ENCODE peak calls at places on chromosome 22, in four cellular contexts. W is HepG2, B is A549, C is endothelial cell of umbilical vein. Y is an unnamed sample.

GRCh38 chr22:28440517-28441366 is 238.9 kb downstream of the TTC28 start:
- DNase-seq in W (no peak), B (no peak), C (peak; percentile 16), Y (no peak)

GRCh38 chr22:37229805-37230672 is 14.0 kb downstream of the RAC2 start:
- DNase-seq in W (no peak), B (no peak), C (no peak), Y (peak; percentile 96)

GRCh38 chr22:29202231-29203192 is 3.2 kb upstream of the EMID1 start:
- DNase-seq in W (peak; percentile 38), B (peak; percentile 18), C (peak; percentile 26), Y (peak; percentile 99)

GRCh38 chr22:43166132-43166930 is 15.0 kb downstream of the TSPO start:
- DNase-seq in W (no peak), B (no peak), C (no peak), Y (no peak)

GRCh38 chr22:29470159-29470855 is 9.7 kb upstream of the NEFH start:
- DNase-seq in W (peak; percentile 26), B (peak; percentile 66), C (peak; percentile 26), Y (peak; percentile 81)

GRCh38 chr22:29136715-29137700 is 64.2 kb downstream of the KREMEN1 start:
- DNase-seq in W (no peak), B (no peak), C (no peak), Y (no peak)

GRCh38 chr22:21796863-21797262 is 61.3 kb upstream of the YPEL1 start:
- DNase-seq in W (no peak), B (no peak), C (no peak), Y (no peak)

GRCh38 chr22:38419121-38419863 is 35.7 kb downstream of the KCNJ4 start:
- DNase-seq in W (no peak), B (no peak), C (no peak), Y (no peak)

DNA sequence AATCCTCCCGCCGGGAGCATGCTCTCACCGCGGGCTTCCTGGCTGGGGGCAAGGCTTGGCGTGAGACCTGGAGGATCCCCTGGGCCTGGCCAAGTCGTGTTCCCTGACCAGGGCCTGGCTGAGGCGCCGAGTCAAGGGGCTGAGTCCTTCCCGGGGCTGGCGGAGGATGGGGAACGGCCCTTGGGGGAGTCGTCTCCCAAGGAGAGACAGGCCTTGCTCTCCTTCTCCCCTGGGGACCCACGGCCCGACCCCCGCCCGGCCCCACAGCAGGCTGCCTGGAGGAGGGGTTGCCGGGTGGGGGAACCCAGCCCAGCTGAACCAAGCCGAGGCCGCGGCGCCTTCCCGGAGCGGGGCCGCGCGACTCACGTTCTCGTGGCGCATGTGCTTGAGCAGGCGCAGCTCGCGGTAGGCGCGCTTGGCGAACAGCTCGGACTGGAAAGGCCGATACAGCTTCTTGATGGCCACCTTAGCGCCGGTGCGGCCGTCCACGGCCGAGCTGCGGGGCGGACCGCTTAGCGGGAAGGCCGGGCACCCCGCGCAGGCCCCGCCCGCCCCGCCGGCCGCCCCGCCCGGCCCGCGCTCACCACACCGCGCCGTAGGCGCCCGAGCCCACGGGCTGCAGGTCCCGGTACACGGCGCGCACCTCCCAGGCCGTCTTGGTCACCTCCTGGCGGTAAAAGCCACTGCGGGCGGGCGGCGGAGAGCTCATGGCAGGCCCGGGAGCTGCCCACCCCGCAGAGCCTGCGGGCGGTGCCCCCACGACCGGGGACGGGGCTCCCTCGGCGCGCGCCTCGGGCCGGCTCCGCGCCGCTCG is 475 bp downstream of the MAPK12 start:
- DNase-seq in W (no peak), B (no peak), C (peak; percentile 54), Y (peak; percentile 76)
- TF ChIP-seq POLR2A in W (no peak), B (peak; percentile 45), C (no peak), Y (no peak)

GRCh38 chr22:47165338-47165931 is 403.0 kb downstream of the TBC1D22A start:
- DNase-seq in W (no peak), B (no peak), C (no peak), Y (no peak)
- TF ChIP-seq MAX in W (no peak), B (no peak), C (no peak), Y (no peak)

DNA sequence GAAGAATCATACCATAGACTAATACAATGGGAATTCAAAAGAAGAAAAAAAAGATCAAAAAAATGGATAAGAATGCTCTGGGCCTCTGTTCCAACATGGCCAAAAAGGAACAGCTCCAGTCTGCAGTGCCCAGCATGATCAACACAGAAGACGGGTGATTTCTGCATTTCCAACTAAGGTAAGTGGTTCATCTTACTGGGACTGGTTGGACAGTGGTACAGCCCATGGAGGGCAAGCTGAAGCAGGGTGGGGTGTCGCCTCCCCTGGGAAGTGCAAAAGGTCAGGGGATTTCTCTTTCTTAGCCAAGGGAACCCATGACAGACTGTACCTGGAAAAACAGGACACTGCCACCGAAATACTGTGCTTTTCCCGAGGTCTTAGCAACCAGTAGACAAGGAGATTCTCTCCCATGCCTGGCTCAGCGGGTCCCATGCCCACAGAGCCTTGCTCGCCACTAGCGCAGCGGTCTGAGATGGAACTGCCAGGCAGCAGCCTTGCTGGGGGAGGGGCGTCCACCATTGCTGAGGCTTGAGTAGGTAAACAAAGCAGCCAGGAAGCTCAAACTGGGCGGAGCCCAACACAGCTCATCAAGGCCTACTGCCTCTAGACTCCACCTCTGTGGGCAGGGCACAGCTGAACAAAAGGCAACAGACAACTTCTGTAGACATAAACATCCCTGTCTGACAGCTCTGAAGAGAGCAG is 428.4 kb downstream of the MN1 start:
- DNase-seq in W (peak; percentile 81), B (no peak), C (peak; percentile 38), Y (no peak)
- H3K4me3 ChIP-seq in W (no peak overlapping the region), B (no peak overlapping the region), C (no peak overlapping the region), Y (no peak overlapping the region)

GRCh38 chr22:46764140-46764680 is 1.8 kb downstream of the TBC1D22A start:
- DNase-seq in W (no peak), B (no peak), C (no peak), Y (no peak)

GRCh38 chr22:46761017-46761416 is 1.4 kb upstream of the TBC1D22A start:
- DNase-seq in W (no peak), B (no peak), C (no peak), Y (no peak)

GRCh38 chr22:46763051-46763705 is 728 bp downstream of the TBC1D22A start:
- DNase-seq in W (no peak), B (no peak), C (peak; percentile 34), Y (peak; percentile 59)

GRCh38 chr22:46761539-46762237 is 762 bp upstream of the TBC1D22A start:
- DNase-seq in W (no peak), B (no peak), C (no peak), Y (no peak)

GRCh38 chr22:46762238-46763050 is at the start of gene TBC1D22A:
- DNase-seq in W (peak; percentile 89), B (peak; percentile 89), C (peak; percentile 94), Y (peak; percentile 95)
- TF ChIP-seq POLR2A in W (peak; percentile 100), B (peak; percentile 95), C (peak; percentile 98), Y (peak; percentile 86)

Y was measured in NB4.